ENCODE peak calls at places on chromosomes 12 and 14, in eight cellular contexts. J is retina, E is EL, O is A172, P is neural crest cell, A is NCI-H2029, U is HS-5, G is HTR-8/SVneo. S is an unnamed sample.

GRCh38 chr14:71320734-71321555 is 413.7 kb downstream of the PCNX1 start:
- DNase-seq in J (peak; percentile 86), U (no peak), P (peak; percentile 49), E (peak; percentile 74), A (no peak), G (peak; percentile 80), O (peak; percentile 13), S (peak; percentile 39)

GRCh38 chr12:42589465-42590323 is at the start of gene PRICKLE1:
- DNase-seq in U (no peak), J (peak; percentile 84), E (peak; percentile 60), P (peak; percentile 48), A (peak; percentile 8), G (peak; percentile 46), O (peak; percentile 6), S (peak; percentile 68)

GRCh38 chr12:23141335-23141734 is 516.4 kb downstream of the ETNK1 start:
- DNase-seq in E (no peak), G (no peak), O (no peak), A (no peak), U (no peak), J (no peak), P (no peak), S (no peak)

GRCh38 chr12:9736931-9737705 is 4.2 kb upstream of the CLECL1 start:
- DNase-seq in P (no peak), A (no peak), U (no peak), J (no peak), G (no peak), E (no peak), O (no peak), S (no peak)

GRCh38 chr12:109999983-110000505 is 814 bp downstream of the ANKRD13A start:
- DNase-seq in U (no peak), J (peak; percentile 33), E (peak; percentile 34), A (no peak), P (no peak), O (no peak), G (no peak), S (no peak)

GRCh38 chr14:95496690-95497241 is 19.7 kb downstream of the SYNE3 start:
- DNase-seq in O (no peak), G (no peak), E (peak; percentile 33), J (no peak), A (no peak), U (no peak), P (no peak), S (no peak)

GRCh38 chr14:102786758-102787157 is 9.5 kb downstream of the TRAF3 start:
- DNase-seq in P (no peak), O (no peak), E (no peak), J (no peak), A (no peak), G (no peak), U (no peak), S (no peak)

GRCh38 chr12:107775093-107775721 is 703 bp downstream of the ASCL4 start:
- DNase-seq in E (no peak), A (no peak), O (no peak), G (no peak), U (no peak), J (peak; percentile 85), P (peak; percentile 26), S (no peak)

GRCh38 chr14:33359288-33359881 is 420.7 kb downstream of the NPAS3 start:
- DNase-seq in J (no peak), O (no peak), E (no peak), G (no peak), P (no peak), A (no peak), U (no peak), S (no peak)

GRCh38 chr12:103858953-103859601 is 18.0 kb upstream of the NT5DC3 start:
- DNase-seq in O (peak; percentile 97), P (no peak), G (peak; percentile 84), J (no peak), A (no peak), E (peak; percentile 97), U (peak; percentile 81), S (peak; percentile 68)

GRCh38 chr12:64528616-64529015 is 76.7 kb downstream of the TBK1 start:
- DNase-seq in U (no peak), G (no peak), A (no peak), O (no peak), P (no peak), E (peak; percentile 18), J (no peak), S (no peak)

GRCh38 chr12:66044731-66045130 is 85.8 kb downstream of the LLPH start:
- DNase-seq in J (no peak), U (no peak), E (peak; percentile 62), O (peak; percentile 6), P (no peak), A (no peak), G (no peak), S (peak; percentile 23)

GRCh38 chr14:104712881-104713734 is 10.9 kb upstream of the ADSS1 start:
- DNase-seq in J (no peak), A (no peak), G (no peak), U (no peak), O (no peak), E (no peak), P (no peak), S (no peak)

GRCh38 chr12:6534914-6535696 is 788 bp downstream of the GAPDH start:
- DNase-seq in G (peak; percentile 66), E (peak; percentile 63), O (peak; percentile 42), P (peak; percentile 59), U (no peak), A (peak; percentile 69), J (peak; percentile 87), S (no peak)

GRCh38 chr14:82432531-82432930 is 898.9 kb upstream of the SEL1L start:
- DNase-seq in O (no peak), U (no peak), P (no peak), E (no peak), G (no peak), J (no peak), A (no peak), S (no peak)

GRCh38 chr14:57982802-57983201 is 116.9 kb upstream of the SLC35F4 start:
- DNase-seq in G (no peak), O (no peak), P (no peak), U (no peak), E (no peak), J (peak; percentile 22), A (peak; percentile 90), S (no peak)

GRCh38 chr14:90281261-90281660 is 24.9 kb downstream of the PSMC1 start:
- DNase-seq in E (peak; percentile 88), J (no peak), G (peak; percentile 63), U (peak; percentile 56), A (no peak), O (peak; percentile 91), P (no peak), S (peak; percentile 90)

GRCh38 chr14:34582117-34582680 is 42.7 kb upstream of the EAPP start:
- DNase-seq in A (no peak), P (no peak), U (no peak), G (no peak), J (no peak), E (no peak), O (no peak), S (no peak)

GRCh38 chr12:6463211-6463610 is 7.3 kb downstream of the VAMP1 start:
- DNase-seq in P (no peak), U (no peak), J (no peak), O (no peak), E (no peak), A (no peak), G (no peak), S (no peak)

GRCh38 chr12:100959481-100959880 is 164.9 kb downstream of the ANO4 start:
- DNase-seq in A (no peak), E (peak; percentile 58), J (no peak), U (peak; percentile 6), G (peak; percentile 6), O (peak; percentile 43), P (no peak), S (no peak)

GRCh38 chr12:10191865-10192264 is 13.0 kb downstream of the TMEM52B start:
- DNase-seq in E (peak; percentile 92), A (no peak), U (peak; percentile 60), G (no peak), O (peak; percentile 66), P (no peak), J (no peak), S (no peak)

GRCh38 chr12:71517145-71517846 is 77.7 kb downstream of the LGR5 start:
- DNase-seq in E (no peak), O (no peak), G (no peak), P (no peak), J (no peak), U (no peak), A (no peak), S (no peak)

GRCh38 chr14:106809615-106810014 is 1283.2 kb downstream of the TMEM121 start:
- DNase-seq in O (no peak), J (no peak), A (no peak), E (no peak), U (no peak), P (no peak), G (no peak), S (no peak)

GRCh38 chr14:104865069-104865630 is at the start of gene CEP170B:
- DNase-seq in A (no peak), G (peak; percentile 64), E (peak; percentile 44), O (no peak), U (no peak), P (no peak), J (no peak), S (peak; percentile 82)

GRCh38 chr12:19131020-19131431 is 1.5 kb downstream of the PLEKHA5 start:
- DNase-seq in A (no peak), U (peak; percentile 58), E (peak; percentile 57), P (no peak), O (peak; percentile 31), J (no peak), G (peak; percentile 14), S (peak; percentile 23)

GRCh38 chr12:39807043-39807442 is 187.4 kb upstream of the ABCD2 start:
- DNase-seq in O (peak; percentile 16), E (peak; percentile 6), A (no peak), P (no peak), J (no peak), U (no peak), G (no peak), S (no peak)

GRCh38 chr14:21924479-21924878 is 250.9 kb upstream of the OR4E1 start:
- DNase-seq in E (no peak), U (no peak), A (no peak), P (no peak), J (no peak), G (no peak), O (no peak), S (no peak)

S was measured in H54.